ENCODE peak calls at places on chromosomes 4 and X, in six cellular contexts. One of them, this sample, is unnamed.

GRCh38 chrX:75156537-75156945 is 458 bp upstream of the ABCB7 start:
- DNase-seq in heart left ventricle: no peak
- DNase-seq in lower lobe of right lung: no peak
- DNase-seq in activated CD8-positive, alpha-beta T cell treated with anti-CD3 and anti-CD28 coated beads for 36 hours: peak; percentile 9
- DNase-seq in Panc1: no peak
- DNase-seq in BE2C: no peak
- DNase-seq in this sample: no peak

GRCh38 chr4:105725623-105726022 is 17.0 kb downstream of the GSTCD start:
- DNase-seq in heart left ventricle: no peak
- DNase-seq in lower lobe of right lung: no peak
- DNase-seq in activated CD8-positive, alpha-beta T cell treated with anti-CD3 and anti-CD28 coated beads for 36 hours: no peak
- DNase-seq in Panc1: no peak
- DNase-seq in BE2C: no peak
- DNase-seq in this sample: no peak

GRCh38 chr4:186761281-186761897 is 37.7 kb upstream of the FAT1 start:
- DNase-seq in heart left ventricle: no peak
- DNase-seq in lower lobe of right lung: no peak
- DNase-seq in activated CD8-positive, alpha-beta T cell treated with anti-CD3 and anti-CD28 coated beads for 36 hours: no peak
- DNase-seq in Panc1: no peak
- DNase-seq in BE2C: no peak
- DNase-seq in this sample: no peak

GRCh38 chrX:120749141-120749846 is 119.4 kb upstream of the C1GALT1C1 start:
- DNase-seq in heart left ventricle: no peak
- DNase-seq in lower lobe of right lung: no peak
- DNase-seq in activated CD8-positive, alpha-beta T cell treated with anti-CD3 and anti-CD28 coated beads for 36 hours: no peak
- DNase-seq in Panc1: no peak
- DNase-seq in BE2C: no peak
- DNase-seq in this sample: no peak

GRCh38 chr4:79049840-79050520 is 110.7 kb upstream of the PAQR3 start:
- DNase-seq in heart left ventricle: no peak
- DNase-seq in lower lobe of right lung: no peak
- DNase-seq in activated CD8-positive, alpha-beta T cell treated with anti-CD3 and anti-CD28 coated beads for 36 hours: no peak
- DNase-seq in Panc1: no peak
- DNase-seq in BE2C: no peak
- DNase-seq in this sample: no peak

GRCh38 chr4:38574559-38575333 is 89.3 kb upstream of the KLF3 start:
- DNase-seq in heart left ventricle: no peak
- DNase-seq in lower lobe of right lung: no peak
- DNase-seq in activated CD8-positive, alpha-beta T cell treated with anti-CD3 and anti-CD28 coated beads for 36 hours: no peak
- DNase-seq in Panc1: no peak
- DNase-seq in BE2C: no peak
- DNase-seq in this sample: no peak

GRCh38 chrX:52217494-52218160 is 32.9 kb downstream of the MAGED4 start:
- DNase-seq in heart left ventricle: no peak
- DNase-seq in lower lobe of right lung: no peak
- DNase-seq in activated CD8-positive, alpha-beta T cell treated with anti-CD3 and anti-CD28 coated beads for 36 hours: no peak
- DNase-seq in Panc1: no peak
- DNase-seq in BE2C: no peak
- DNase-seq in this sample: no peak

GRCh38 chr4:123478859-123479345 is 82.3 kb downstream of the SPRY1 start:
- DNase-seq in heart left ventricle: no peak
- DNase-seq in lower lobe of right lung: peak; percentile 70
- DNase-seq in activated CD8-positive, alpha-beta T cell treated with anti-CD3 and anti-CD28 coated beads for 36 hours: peak; percentile 49
- DNase-seq in Panc1: no peak
- DNase-seq in BE2C: no peak
- DNase-seq in this sample: no peak

GRCh38 chr4:122960298-122960985 is 38.0 kb upstream of the NUDT6 start:
- DNase-seq in heart left ventricle: no peak
- DNase-seq in lower lobe of right lung: no peak
- DNase-seq in activated CD8-positive, alpha-beta T cell treated with anti-CD3 and anti-CD28 coated beads for 36 hours: no peak
- DNase-seq in Panc1: no peak
- DNase-seq in BE2C: no peak
- DNase-seq in this sample: no peak

GRCh38 chrX:101260435-101260834 is 30.7 kb downstream of the TAF7L start:
- DNase-seq in heart left ventricle: no peak
- DNase-seq in lower lobe of right lung: no peak
- DNase-seq in activated CD8-positive, alpha-beta T cell treated with anti-CD3 and anti-CD28 coated beads for 36 hours: no peak
- DNase-seq in Panc1: no peak
- DNase-seq in BE2C: no peak
- DNase-seq in this sample: no peak
- TF ChIP-seq CTCF in heart left ventricle: no peak
- TF ChIP-seq CTCF in lower lobe of right lung: no peak
- TF ChIP-seq CTCF in activated CD8-positive, alpha-beta T cell treated with anti-CD3 and anti-CD28 coated beads for 36 hours: no peak
- TF ChIP-seq CTCF in Panc1: peak; percentile 80
- TF ChIP-seq CTCF in BE2C: peak; percentile 35
- TF ChIP-seq CTCF in this sample: peak; percentile 29

GRCh38 chr4:340011-340410 is 2.4 kb downstream of the ZNF141 start:
- DNase-seq in heart left ventricle: no peak
- DNase-seq in lower lobe of right lung: no peak
- DNase-seq in activated CD8-positive, alpha-beta T cell treated with anti-CD3 and anti-CD28 coated beads for 36 hours: no peak
- DNase-seq in Panc1: no peak
- DNase-seq in BE2C: no peak
- DNase-seq in this sample: no peak
- TF ChIP-seq CTCF in heart left ventricle: no peak
- TF ChIP-seq CTCF in lower lobe of right lung: no peak
- TF ChIP-seq CTCF in activated CD8-positive, alpha-beta T cell treated with anti-CD3 and anti-CD28 coated beads for 36 hours: peak; percentile 37
- TF ChIP-seq CTCF in Panc1: no peak
- TF ChIP-seq CTCF in BE2C: peak; percentile 22
- TF ChIP-seq CTCF in this sample: no peak

GRCh38 chr4:10075953-10076391 is 40.6 kb downstream of the WDR1 start:
- DNase-seq in heart left ventricle: no peak
- DNase-seq in lower lobe of right lung: no peak
- DNase-seq in activated CD8-positive, alpha-beta T cell treated with anti-CD3 and anti-CD28 coated beads for 36 hours: no peak
- DNase-seq in Panc1: no peak
- DNase-seq in BE2C: no peak
- DNase-seq in this sample: no peak

GRCh38 chr4:10074076-10074766 is 42.4 kb downstream of the WDR1 start:
- DNase-seq in heart left ventricle: no peak
- DNase-seq in lower lobe of right lung: no peak
- DNase-seq in activated CD8-positive, alpha-beta T cell treated with anti-CD3 and anti-CD28 coated beads for 36 hours: no peak
- DNase-seq in Panc1: no peak
- DNase-seq in BE2C: no peak
- DNase-seq in this sample: no peak

GRCh38 chr4:10072420-10073017 is 44.1 kb downstream of the WDR1 start:
- DNase-seq in heart left ventricle: no peak
- DNase-seq in lower lobe of right lung: no peak
- DNase-seq in activated CD8-positive, alpha-beta T cell treated with anti-CD3 and anti-CD28 coated beads for 36 hours: no peak
- DNase-seq in Panc1: no peak
- DNase-seq in BE2C: no peak
- DNase-seq in this sample: no peak

GRCh38 chr4:10075158-10075863 is 41.3 kb downstream of the WDR1 start:
- DNase-seq in heart left ventricle: no peak
- DNase-seq in lower lobe of right lung: no peak
- DNase-seq in activated CD8-positive, alpha-beta T cell treated with anti-CD3 and anti-CD28 coated beads for 36 hours: no peak
- DNase-seq in Panc1: no peak
- DNase-seq in BE2C: no peak
- DNase-seq in this sample: no peak

DNA sequence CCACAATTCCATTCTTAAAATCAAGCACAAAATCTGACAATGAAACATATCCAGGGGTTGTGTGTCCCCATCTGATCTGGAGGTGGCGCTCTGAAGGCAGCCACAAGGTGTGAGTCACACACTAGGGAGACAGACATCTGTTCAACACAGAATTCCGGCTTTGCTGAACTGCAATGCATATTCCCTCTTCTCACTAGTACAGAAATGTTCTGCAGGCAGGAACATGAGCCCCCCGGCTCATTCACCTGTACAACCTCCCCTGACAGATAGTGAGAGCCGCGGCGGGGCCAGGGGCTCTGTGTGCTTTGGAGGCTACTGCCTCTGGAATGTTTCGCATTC is 41.9 kb downstream of the WDR1 start:
- DNase-seq in heart left ventricle: no peak
- DNase-seq in lower lobe of right lung: no peak
- DNase-seq in activated CD8-positive, alpha-beta T cell treated with anti-CD3 and anti-CD28 coated beads for 36 hours: peak; percentile 24
- DNase-seq in Panc1: no peak
- DNase-seq in BE2C: peak; percentile 49
- DNase-seq in this sample: no peak
- TF ChIP-seq CTCF in heart left ventricle: peak; percentile 29
- TF ChIP-seq CTCF in lower lobe of right lung: peak; percentile 21
- TF ChIP-seq CTCF in activated CD8-positive, alpha-beta T cell treated with anti-CD3 and anti-CD28 coated beads for 36 hours: peak; percentile 51
- TF ChIP-seq CTCF in Panc1: no peak
- TF ChIP-seq CTCF in BE2C: peak; percentile 70
- TF ChIP-seq CTCF in this sample: peak; percentile 23

DNA sequence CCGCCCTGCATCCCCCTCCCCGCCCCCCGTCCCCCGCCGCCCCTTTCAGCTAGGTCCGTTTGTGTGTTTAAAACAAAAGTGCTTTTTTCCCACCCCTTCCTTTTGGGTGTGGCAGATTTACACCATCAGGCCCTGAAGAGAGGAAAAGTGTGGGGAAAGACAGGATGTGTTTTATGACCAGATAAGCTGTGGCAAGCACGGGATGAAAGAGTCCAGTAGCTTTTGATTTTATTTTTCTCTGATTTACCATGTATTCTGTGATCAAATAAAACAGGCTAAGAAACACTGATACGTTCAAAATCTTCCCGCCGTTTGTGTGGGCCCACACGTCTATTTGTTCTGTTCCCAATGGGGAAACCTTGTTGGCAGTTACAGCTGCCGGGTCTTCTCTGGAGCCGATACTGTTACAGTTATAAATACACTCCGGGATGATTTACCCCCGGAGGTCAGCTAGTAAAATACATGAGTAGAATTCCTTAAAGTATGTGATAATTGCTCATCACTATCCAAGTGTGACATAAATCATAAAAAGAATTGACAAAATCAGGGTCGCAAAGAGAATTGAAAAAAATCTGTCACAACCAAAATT is 10.8 kb downstream of the LRP2BP start:
- DNase-seq in heart left ventricle: peak; percentile 18
- DNase-seq in lower lobe of right lung: no peak
- DNase-seq in activated CD8-positive, alpha-beta T cell treated with anti-CD3 and anti-CD28 coated beads for 36 hours: no peak
- DNase-seq in Panc1: no peak
- DNase-seq in BE2C: no peak
- DNase-seq in this sample: no peak
- TF ChIP-seq CTCF in heart left ventricle: no peak
- TF ChIP-seq CTCF in lower lobe of right lung: no peak
- TF ChIP-seq CTCF in activated CD8-positive, alpha-beta T cell treated with anti-CD3 and anti-CD28 coated beads for 36 hours: no peak
- TF ChIP-seq CTCF in Panc1: no peak
- TF ChIP-seq CTCF in BE2C: no peak
- TF ChIP-seq CTCF in this sample: no peak

GRCh38 chrX:150205011-150205410 is 158.1 kb upstream of the MAMLD1 start:
- DNase-seq in heart left ventricle: no peak
- DNase-seq in lower lobe of right lung: no peak
- DNase-seq in activated CD8-positive, alpha-beta T cell treated with anti-CD3 and anti-CD28 coated beads for 36 hours: no peak
- DNase-seq in Panc1: no peak
- DNase-seq in BE2C: no peak
- DNase-seq in this sample: no peak
- TF ChIP-seq CTCF in heart left ventricle: no peak
- TF ChIP-seq CTCF in lower lobe of right lung: no peak
- TF ChIP-seq CTCF in activated CD8-positive, alpha-beta T cell treated with anti-CD3 and anti-CD28 coated beads for 36 hours: no peak
- TF ChIP-seq CTCF in Panc1: no peak
- TF ChIP-seq CTCF in BE2C: no peak
- TF ChIP-seq CTCF in this sample: no peak

GRCh38 chr4:117965608-117966007 is 68.7 kb upstream of the NDST3 start:
- DNase-seq in heart left ventricle: no peak
- DNase-seq in lower lobe of right lung: no peak
- DNase-seq in activated CD8-positive, alpha-beta T cell treated with anti-CD3 and anti-CD28 coated beads for 36 hours: no peak
- DNase-seq in Panc1: no peak
- DNase-seq in BE2C: no peak
- DNase-seq in this sample: no peak

GRCh38 chr4:117971406-117971805 is 62.9 kb upstream of the NDST3 start:
- DNase-seq in heart left ventricle: no peak
- DNase-seq in lower lobe of right lung: no peak
- DNase-seq in activated CD8-positive, alpha-beta T cell treated with anti-CD3 and anti-CD28 coated beads for 36 hours: no peak
- DNase-seq in Panc1: no peak
- DNase-seq in BE2C: no peak
- DNase-seq in this sample: no peak

DNA sequence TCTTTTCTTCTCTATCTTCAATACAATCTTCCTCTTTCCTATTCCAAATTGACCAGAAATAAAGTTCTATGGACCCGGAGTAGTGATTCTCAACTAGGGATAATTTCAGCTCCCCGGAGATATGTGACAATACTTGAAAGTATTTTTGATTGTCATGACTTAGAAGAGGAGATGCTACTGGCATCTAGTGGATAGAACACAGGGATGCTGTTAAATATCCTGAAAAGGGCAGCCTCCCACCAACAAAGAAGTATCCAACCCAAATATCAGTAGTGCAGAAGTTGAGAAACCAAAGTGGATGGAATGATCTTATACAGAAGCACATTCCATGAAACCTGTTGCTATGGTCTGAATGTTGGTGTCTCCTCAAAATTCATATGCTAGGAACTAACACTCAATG is 65.7 kb upstream of the NDST3 start:
- DNase-seq in heart left ventricle: no peak
- DNase-seq in lower lobe of right lung: no peak
- DNase-seq in activated CD8-positive, alpha-beta T cell treated with anti-CD3 and anti-CD28 coated beads for 36 hours: no peak
- DNase-seq in Panc1: no peak
- DNase-seq in BE2C: no peak
- DNase-seq in this sample: no peak
- TF ChIP-seq CTCF in heart left ventricle: no peak
- TF ChIP-seq CTCF in lower lobe of right lung: no peak
- TF ChIP-seq CTCF in activated CD8-positive, alpha-beta T cell treated with anti-CD3 and anti-CD28 coated beads for 36 hours: no peak
- TF ChIP-seq CTCF in Panc1: no peak
- TF ChIP-seq CTCF in BE2C: no peak
- TF ChIP-seq CTCF in this sample: no peak

GRCh38 chr4:132565542-132565941 is 583.6 kb upstream of the PCDH10 start:
- DNase-seq in heart left ventricle: no peak
- DNase-seq in lower lobe of right lung: no peak
- DNase-seq in activated CD8-positive, alpha-beta T cell treated with anti-CD3 and anti-CD28 coated beads for 36 hours: no peak
- DNase-seq in Panc1: no peak
- DNase-seq in BE2C: no peak
- DNase-seq in this sample: no peak

GRCh38 chr4:132564920-132565319 is 584.2 kb upstream of the PCDH10 start:
- DNase-seq in heart left ventricle: no peak
- DNase-seq in lower lobe of right lung: no peak
- DNase-seq in activated CD8-positive, alpha-beta T cell treated with anti-CD3 and anti-CD28 coated beads for 36 hours: no peak
- DNase-seq in Panc1: no peak
- DNase-seq in BE2C: no peak
- DNase-seq in this sample: no peak
- TF ChIP-seq CTCF in heart left ventricle: no peak
- TF ChIP-seq CTCF in lower lobe of right lung: no peak
- TF ChIP-seq CTCF in activated CD8-positive, alpha-beta T cell treated with anti-CD3 and anti-CD28 coated beads for 36 hours: no peak
- TF ChIP-seq CTCF in Panc1: peak; percentile 4
- TF ChIP-seq CTCF in BE2C: peak; percentile 20
- TF ChIP-seq CTCF in this sample: peak; percentile 15

DNA sequence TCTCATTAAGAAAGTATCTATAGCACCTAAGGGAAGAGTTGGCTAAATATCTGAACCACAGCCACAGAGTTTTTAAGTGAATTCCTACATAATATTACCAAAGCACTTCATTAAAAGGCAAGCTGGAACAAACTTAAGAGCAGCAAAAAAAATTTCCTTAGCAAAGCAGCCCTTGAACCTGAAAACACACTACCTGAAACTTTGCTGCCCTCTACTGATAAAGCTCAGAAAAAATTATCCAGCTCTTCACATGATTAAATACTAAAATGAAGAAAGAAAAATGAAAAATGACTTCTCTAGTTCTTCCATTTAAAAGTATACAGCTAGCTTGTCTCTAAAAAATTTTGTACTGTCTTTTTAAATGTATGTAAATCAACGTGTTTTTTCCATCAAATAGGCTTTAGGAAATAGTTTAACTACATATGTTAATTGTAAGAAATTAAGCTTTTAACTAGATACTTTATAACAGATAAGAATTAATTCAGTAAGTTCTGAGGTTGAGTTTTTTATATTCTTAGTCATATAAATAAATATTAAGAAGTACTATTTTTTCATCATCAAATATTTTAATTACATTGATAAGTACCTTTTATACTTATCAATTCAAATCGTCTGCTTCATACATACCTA is 156.1 kb downstream of the STPG2 start:
- DNase-seq in heart left ventricle: no peak
- DNase-seq in lower lobe of right lung: no peak
- DNase-seq in activated CD8-positive, alpha-beta T cell treated with anti-CD3 and anti-CD28 coated beads for 36 hours: no peak
- DNase-seq in Panc1: no peak
- DNase-seq in BE2C: no peak
- DNase-seq in this sample: peak; percentile 19
- TF ChIP-seq CTCF in heart left ventricle: no peak
- TF ChIP-seq CTCF in lower lobe of right lung: no peak
- TF ChIP-seq CTCF in activated CD8-positive, alpha-beta T cell treated with anti-CD3 and anti-CD28 coated beads for 36 hours: peak; percentile 33
- TF ChIP-seq CTCF in Panc1: peak; percentile 52
- TF ChIP-seq CTCF in BE2C: peak; percentile 78
- TF ChIP-seq CTCF in this sample: peak; percentile 35